ENCODE peak calls at places on chromosomes 7 and 10, in five cellular contexts. C is neural progenitor cell, Z is uterus, B is OCI-LY7, I is HFF-Myc. H is an unnamed sample.

GRCh38 chr7:117071597-117071996 is 118.3 kb downstream of the ST7 start:
- DNase-seq in C (no peak), Z (no peak), B (no peak), I (no peak), H (no peak)

GRCh38 chr7:28389504-28390385 is 22.6 kb upstream of the CREB5 start:
- DNase-seq in C (peak), Z (no peak), B (peak), I (peak), H (peak)

GRCh38 chr10:22230331-22230833 is 12.6 kb upstream of the EBLN1 start:
- DNase-seq in C (peak), Z (no peak), B (peak), I (peak), H (no peak)

GRCh38 chr10:30178565-30178964 is 119.2 kb upstream of the JCAD start:
- DNase-seq in C (no peak), Z (no peak), B (no peak), I (no peak), H (peak)

GRCh38 chr10:26781797-26782196 is 79.0 kb downstream of the ABI1 start:
- DNase-seq in C (no peak), Z (no peak), B (no peak), I (no peak), H (no peak)

GRCh38 chr10:71293446-71294090 is 25.5 kb upstream of the SLC29A3 start:
- DNase-seq in C (no peak), Z (no peak), B (no peak), I (no peak), H (no peak)

GRCh38 chr10:71396084-71396713 is 521 bp upstream of the CDH23 start:
- DNase-seq in C (peak), Z (peak), B (no peak), I (no peak), H (no peak)

GRCh38 chr7:149878523-149878921 is 4.8 kb downstream of the ATP6V0E2 start:
- DNase-seq in C (no peak), Z (no peak), B (no peak), I (no peak), H (no peak)

GRCh38 chr7:75727881-75728592 is 10.7 kb downstream of the HIP1 start:
- DNase-seq in C (no peak), Z (peak), B (peak), I (no peak), H (no peak)

GRCh38 chr7:156722427-156722826 is 81.9 kb downstream of the RNF32 start:
- DNase-seq in C (no peak), Z (no peak), B (no peak), I (no peak), H (no peak)

GRCh38 chr10:3486346-3487065 is 298.5 kb downstream of the KLF6 start:
- DNase-seq in C (peak), Z (no peak), B (no peak), I (no peak), H (no peak)

GRCh38 chr7:4613855-4614548 is 68.1 kb upstream of the FOXK1 start:
- DNase-seq in C (no peak), Z (peak), B (no peak), I (no peak), H (peak)

GRCh38 chr10:11411926-11412545 is 199.4 kb downstream of the USP6NL start:
- DNase-seq in C (no peak), Z (no peak), B (peak), I (no peak), H (no peak)

GRCh38 chr10:113626809-113627370 is 37.0 kb downstream of the NRAP start:
- DNase-seq in C (no peak), Z (no peak), B (no peak), I (no peak), H (no peak)

GRCh38 chr7:139823855-139824670 is 5.0 kb upstream of the TBXAS1 start:
- DNase-seq in C (no peak), Z (peak), B (no peak), I (no peak), H (no peak)

GRCh38 chr10:124132306-124132705 is 38.9 kb upstream of the CHST15 start:
- DNase-seq in C (no peak), Z (no peak), B (no peak), I (no peak), H (no peak)

GRCh38 chr10:50396491-50397311 is 145.4 kb upstream of the ASAH2 start:
- DNase-seq in C (no peak), Z (no peak), B (no peak), I (no peak), H (no peak)

GRCh38 chr7:45709168-45710034 is 135.2 kb downstream of the ADCY1 start:
- DNase-seq in C (no peak), Z (no peak), B (no peak), I (peak), H (no peak)

GRCh38 chr10:27783660-27784059 is 38.0 kb upstream of the MKX start:
- DNase-seq in C (peak), Z (no peak), B (peak), I (peak), H (peak)

GRCh38 chr7:49486974-49487919 is 286.2 kb upstream of the VWC2 start:
- DNase-seq in C (no peak), Z (no peak), B (peak), I (no peak), H (no peak)

GRCh38 chr7:1080918-1081255 is 7.0 kb upstream of the GPER1 start:
- DNase-seq in C (no peak), Z (no peak), B (no peak), I (no peak), H (no peak)

GRCh38 chr10:33211123-33211878 is 123.2 kb downstream of the NRP1 start:
- DNase-seq in C (no peak), Z (peak), B (no peak), I (peak), H (peak)

GRCh38 chr10:104255244-104255981 is 721 bp downstream of the GSTO1 start:
- DNase-seq in C (peak), Z (no peak), B (peak), I (no peak), H (no peak)

GRCh38 chr7:12731775-12732174 is 44.3 kb downstream of the ARL4A start:
- DNase-seq in C (no peak), Z (no peak), B (no peak), I (no peak), H (no peak)

GRCh38 chr7:29335188-29336083 is 140.9 kb downstream of the CHN2 start:
- DNase-seq in C (no peak), Z (no peak), B (no peak), I (no peak), H (no peak)

GRCh38 chr7:81761821-81762220 is 8.0 kb downstream of the HGF start:
- DNase-seq in C (peak), Z (no peak), B (no peak), I (no peak), H (no peak)

GRCh38 chr7:149226840-149227494 is 12.5 kb upstream of the ZNF212 start:
- DNase-seq in C (no peak), Z (no peak), B (no peak), I (no peak), H (no peak)

GRCh38 chr10:97708976-97709745 is 4.4 kb upstream of the MARVELD1 start:
- DNase-seq in C (peak), Z (peak), B (peak), I (no peak), H (peak)

GRCh38 chr10:97365761-97366351 is 31.3 kb upstream of the FRAT2 start:
- DNase-seq in C (no peak), Z (no peak), B (peak), I (no peak), H (no peak)

GRCh38 chr7:131532570-131533091 is 23.8 kb downstream of the PODXL start:
- DNase-seq in C (no peak), Z (no peak), B (no peak), I (no peak), H (no peak)

GRCh38 chr10:34097682-34098081 is 717.4 kb downstream of the PARD3 start:
- DNase-seq in C (no peak), Z (no peak), B (no peak), I (no peak), H (no peak)

GRCh38 chr7:7639847-7640220 is 718 bp upstream of the UMAD1 start:
- DNase-seq in C (no peak), Z (no peak), B (peak), I (no peak), H (no peak)

GRCh38 chr7:119969054-119969453 is 303.9 kb upstream of the KCND2 start:
- DNase-seq in C (no peak), Z (no peak), B (no peak), I (no peak), H (no peak)

GRCh38 chr10:122855745-122856144 is 10.1 kb upstream of the CUZD1 start:
- DNase-seq in C (no peak), Z (no peak), B (no peak), I (no peak), H (no peak)

GRCh38 chr10:20958225-20958624 is 61.1 kb upstream of the NEBL start:
- DNase-seq in C (no peak), Z (no peak), B (no peak), I (no peak), H (no peak)

GRCh38 chr10:127937069-127937468 is 30.2 kb downstream of the PTPRE start:
- DNase-seq in C (no peak), Z (no peak), B (no peak), I (no peak), H (no peak)

GRCh38 chr7:38751416-38751815 is 120.2 kb upstream of the AMPH start:
- DNase-seq in C (no peak), Z (no peak), B (no peak), I (no peak), H (no peak)

GRCh38 chr7:69879989-69880388 is 281.7 kb downstream of the AUTS2 start:
- DNase-seq in C (no peak), Z (no peak), B (no peak), I (no peak), H (no peak)
- H3K4me3 ChIP-seq in C (no peak), Z (no peak), B (no peak), I (no peak), H (no peak)

GRCh38 chr7:77806425-77806824 is 7.9 kb downstream of the PHTF2 start:
- DNase-seq in C (no peak), Z (no peak), B (no peak), I (no peak), H (no peak)
- TF ChIP-seq CTCF in C (no peak), Z (no peak), B (no peak), I (no peak), H (no peak)

GRCh38 chr7:113875224-113875623 is 43.6 kb downstream of the PPP1R3A start:
- DNase-seq in C (no peak), Z (no peak), B (no peak), I (no peak), H (no peak)

GRCh38 chr7:113872981-113873380 is 45.8 kb downstream of the PPP1R3A start:
- DNase-seq in C (no peak), Z (no peak), B (no peak), I (no peak), H (no peak)

GRCh38 chr7:113873554-113874151 is 45.2 kb downstream of the PPP1R3A start:
- DNase-seq in C (no peak), Z (no peak), B (no peak), I (no peak), H (no peak)

GRCh38 chr7:113880467-113881040 is 38.3 kb downstream of the PPP1R3A start:
- DNase-seq in C (no peak), Z (no peak), B (no peak), I (no peak), H (no peak)

DNA sequence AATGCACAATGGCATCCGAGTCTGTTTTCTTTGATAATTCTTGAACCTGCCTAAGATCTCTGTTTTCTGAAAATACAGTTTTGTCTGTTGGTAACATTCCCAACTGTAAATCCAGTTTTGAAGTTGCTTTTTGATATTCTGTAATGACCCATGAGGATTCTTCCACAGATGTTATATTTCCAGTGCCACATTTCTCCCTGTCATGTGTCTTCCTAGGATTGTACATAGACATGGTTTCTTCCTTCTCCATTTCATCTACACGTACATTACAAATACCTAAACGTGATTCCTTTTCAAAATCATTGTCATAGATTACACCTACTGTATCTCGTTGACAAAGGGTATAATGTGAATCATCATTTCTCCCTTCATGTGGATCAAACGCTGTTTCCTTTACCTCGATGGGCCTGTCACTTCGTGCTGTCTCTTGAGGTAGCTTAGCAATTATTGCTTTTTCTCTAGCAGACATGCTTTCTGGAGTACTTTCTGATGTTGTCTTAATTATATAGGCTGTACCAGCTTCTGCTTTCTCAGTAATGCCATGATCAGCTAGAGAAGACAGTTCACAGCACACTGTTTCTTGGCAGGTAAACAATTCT is 40.3 kb downstream of the PPP1R3A start:
- DNase-seq in C (no peak), Z (no peak), B (no peak), I (no peak), H (no peak)
- H3K4me3 ChIP-seq in C (no peak), Z (no peak), B (no peak), I (no peak), H (no peak)

GRCh38 chr7:150942591-150943452 is 35.3 kb downstream of the KCNH2 start:
- DNase-seq in C (no peak), Z (no peak), B (no peak), I (no peak), H (no peak)

GRCh38 chr7:150940446-150941102 is 37.5 kb downstream of the KCNH2 start:
- DNase-seq in C (no peak), Z (no peak), B (no peak), I (no peak), H (no peak)

GRCh38 chr7:150941983-150942590 is 36.0 kb downstream of the KCNH2 start:
- DNase-seq in C (no peak), Z (no peak), B (peak), I (no peak), H (no peak)

GRCh38 chr7:150943453-150943814 is 34.7 kb downstream of the KCNH2 start:
- DNase-seq in C (no peak), Z (no peak), B (no peak), I (no peak), H (no peak)

DNA sequence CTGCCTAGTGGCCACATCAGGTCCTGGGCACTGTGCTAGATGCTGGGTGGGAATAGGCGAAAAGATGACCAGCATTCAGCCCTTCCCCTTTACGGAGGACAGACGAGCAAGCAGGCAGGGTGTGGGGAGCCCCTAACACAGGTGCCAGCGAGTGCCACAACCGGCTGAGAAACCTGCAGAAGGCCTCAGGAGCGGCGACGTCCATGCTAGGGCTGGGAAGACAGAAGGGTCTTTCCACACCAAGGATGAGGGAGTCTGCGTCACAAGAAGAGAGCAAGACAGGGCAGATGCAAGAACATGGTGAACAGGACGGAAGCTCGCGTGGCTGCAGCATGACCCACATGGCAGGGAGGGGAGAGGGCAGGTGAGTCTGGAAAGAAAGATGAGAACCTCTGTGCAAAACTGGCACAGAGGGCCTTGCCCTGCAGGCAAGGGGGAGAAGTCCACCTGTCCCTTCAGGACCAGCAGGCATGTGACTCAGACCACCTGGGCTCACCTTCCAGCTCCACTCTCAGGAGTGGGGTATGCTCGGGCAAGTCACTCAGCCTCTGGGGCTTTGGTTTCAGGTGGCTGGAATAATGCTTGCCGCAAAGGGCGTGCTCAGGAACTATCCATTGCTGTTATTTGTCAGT is 36.7 kb downstream of the KCNH2 start:
- DNase-seq in C (no peak), Z (no peak), B (no peak), I (no peak), H (no peak)
- TF ChIP-seq CTCF in C (no peak), Z (no peak), B (no peak), I (no peak), H (no peak)

DNA sequence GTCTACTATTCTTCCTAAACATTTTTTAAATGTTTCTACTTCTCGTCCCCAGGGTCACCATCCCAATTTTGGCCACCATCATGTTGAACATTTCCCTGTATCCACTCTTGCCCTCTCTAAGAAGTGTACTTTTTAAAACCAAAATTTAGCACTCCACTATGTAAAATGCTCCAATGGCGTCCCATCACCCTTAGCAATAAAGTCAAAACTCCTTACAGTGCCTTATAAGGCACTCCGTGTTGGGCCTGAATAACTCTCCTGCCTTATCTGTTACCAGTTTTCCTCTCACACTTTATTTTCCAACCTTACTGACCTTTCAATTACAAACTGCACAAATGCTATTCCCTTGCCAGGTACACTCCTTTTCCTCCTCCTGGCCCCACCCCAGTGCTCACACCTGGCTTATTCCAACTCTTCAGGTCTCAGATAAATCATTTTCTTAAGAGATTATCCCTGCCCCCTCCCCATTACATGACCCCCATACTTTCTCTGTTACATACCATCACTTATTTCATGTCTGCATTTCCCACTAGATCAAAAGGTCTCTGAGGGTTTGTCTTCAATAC is 1.3 kb downstream of the TMEM168 start:
- DNase-seq in C (no peak), Z (no peak), B (no peak), I (no peak), H (no peak)
- H3K4me3 ChIP-seq in C (peak), Z (peak), B (peak), I (peak), H (peak)

GRCh38 chr7:100629117-100629711 is 12.1 kb downstream of the TFR2 start:
- DNase-seq in C (peak), Z (no peak), B (peak), I (no peak), H (no peak)
- TF ChIP-seq CTCF in C (peak), Z (no peak), B (peak), I (peak), H (peak)